ENCODE peak calls at places on chromosomes 7 and 10, in ten cellular contexts. Y, N, W, O, A, I, Q, C, P and G are unnamed samples.

GRCh38 chr7:154591544-154591943 is 411.4 kb downstream of the PAXIP1 start:
- DNase-seq in N (no peak), Q (no peak), P (no peak), Y (no peak), A (no peak), O (no peak), W (no peak), C (no peak), I (no peak), G (no peak)

GRCh38 chr7:5637415-5637814 is 144.0 kb downstream of the RNF216 start:
- DNase-seq in A (no peak), N (no peak), I (no peak), Q (no peak), C (no peak), W (no peak), P (no peak), Y (no peak), O (no peak), G (no peak)

GRCh38 chr7:103887853-103888602 is 101.4 kb downstream of the RELN start:
- DNase-seq in C (no peak), O (no peak), I (no peak), P (no peak), Y (no peak), Q (no peak), W (no peak), A (no peak), N (no peak), G (no peak)

GRCh38 chr10:71721313-71721712 is 1.7 kb upstream of the C10orf105 start:
- DNase-seq in Y (no peak), A (no peak), P (no peak), W (no peak), Q (no peak), I (no peak), C (no peak), N (no peak), O (no peak), G (no peak)

GRCh38 chr7:34240450-34240849 is 335.1 kb downstream of the BMPER start:
- DNase-seq in W (no peak), O (no peak), I (no peak), P (no peak), Q (no peak), C (no peak), Y (no peak), A (no peak), N (no peak), G (no peak)

GRCh38 chr7:117205856-117206255 is 117.0 kb downstream of the WNT2 start:
- DNase-seq in N (no peak), A (no peak), O (no peak), Q (no peak), W (no peak), P (no peak), Y (no peak), I (no peak), C (no peak), G (no peak)

GRCh38 chr7:80588591-80588990 is 49.9 kb upstream of the CD36 start:
- DNase-seq in C (no peak), Y (no peak), A (no peak), Q (no peak), W (no peak), I (no peak), P (no peak), O (no peak), N (no peak), G (no peak)

GRCh38 chr10:103911021-103911459 is 6.9 kb downstream of the STN1 start:
- DNase-seq in Q (no peak), W (peak; percentile 76), O (no peak), N (no peak), P (no peak), A (peak; percentile 31), I (no peak), Y (no peak), C (no peak), G (no peak)

GRCh38 chr7:139702811-139703467 is 74.9 kb downstream of the HIPK2 start:
- DNase-seq in Y (no peak), P (no peak), N (no peak), C (no peak), W (no peak), O (no peak), Q (no peak), A (no peak), I (no peak), G (no peak)

GRCh38 chr10:77919713-77920108 is 6.8 kb downstream of the DLG5 start:
- DNase-seq in N (no peak), P (peak; percentile 73), I (no peak), O (no peak), C (no peak), Y (peak; percentile 56), A (no peak), Q (peak; percentile 75), W (no peak), G (no peak)

GRCh38 chr10:1408656-1409358 is 328.5 kb downstream of the ADARB2 start:
- DNase-seq in A (no peak), W (no peak), Q (no peak), I (no peak), Y (peak; percentile 33), P (no peak), N (no peak), C (no peak), O (no peak), G (no peak)

GRCh38 chr7:6516387-6516983 is 34.8 kb downstream of the GRID2IP start:
- DNase-seq in P (peak; percentile 44), O (peak; percentile 28), Y (peak; percentile 82), W (peak; percentile 50), Q (peak; percentile 73), I (peak; percentile 63), C (peak; percentile 92), A (peak; percentile 67), N (peak; percentile 88), G (peak; percentile 89)

GRCh38 chr7:92644406-92645113 is 54.4 kb upstream of the FAM133B start:
- DNase-seq in C (no peak), N (no peak), P (no peak), A (no peak), W (no peak), I (no peak), O (peak; percentile 29), Y (no peak), Q (no peak), G (no peak)

GRCh38 chr7:15783971-15784693 is 97.6 kb upstream of the MEOX2 start:
- DNase-seq in C (peak; percentile 34), W (no peak), I (no peak), O (no peak), A (no peak), N (no peak), Y (no peak), P (no peak), Q (no peak), G (peak; percentile 26)